ENCODE peak calls at places on chromosomes 13 and 19, in ten cellular contexts. A is activated T-cell treated with anti-CD3 and anti-CD28 coated beads for 1 hour; N is smooth muscle cell of the brain vasculature; L is lung; F is GM20000; C is astrocyte; M is psoas muscle; P is stimulated activated CD4-positive, alpha-beta T cell treated with anti-CD3 and anti-CD28 coated beads, Interleukin-15, amount 100 ng/mL, for 24 hours; G is fibroblast of the aortic adventitia; T is activated CD8-positive, alpha-beta memory T cell treated with anti-CD3 and anti-CD28 coated beads for 24 hours. Z is an unnamed sample.

GRCh38 chr19:17220207-17220758 is 5.1 kb downstream of the USE1 start:
- DNase-seq in A (no peak), N (no peak), L (no peak), F (no peak), C (peak; percentile 63), M (peak; percentile 69), P (peak; percentile 28), G (peak; percentile 88), T (no peak), Z (peak; percentile 59)

GRCh38 chr13:93775507-93776108 is 549.0 kb downstream of the GPC6 start:
- DNase-seq in A (no peak), N (no peak), L (no peak), F (no peak), C (peak; percentile 84), M (no peak), P (no peak), G (peak; percentile 76), T (no peak), Z (no peak)

GRCh38 chr19:11446652-11447301 is 11.3 kb downstream of the PRKCSH start:
- DNase-seq in A (peak; percentile 54), N (no peak), L (peak; percentile 61), F (peak; percentile 79), C (no peak), M (peak; percentile 80), P (peak; percentile 49), G (peak; percentile 17), T (peak; percentile 76), Z (peak; percentile 85)

GRCh38 chr19:14473073-14473790 is 1.9 kb downstream of the PTGER1 start:
- DNase-seq in A (no peak), N (no peak), L (no peak), F (peak; percentile 69), C (no peak), M (no peak), P (peak; percentile 39), G (no peak), T (peak; percentile 61), Z (no peak)

GRCh38 chr13:113916330-113916815 is 52.5 kb upstream of the GAS6 start:
- DNase-seq in A (no peak), N (no peak), L (no peak), F (no peak), C (no peak), M (no peak), P (no peak), G (peak; percentile 70), T (peak; percentile 26), Z (no peak)

GRCh38 chr19:5680083-5680436 is 256 bp downstream of the MICOS13 start:
- DNase-seq in A (no peak), N (no peak), L (no peak), F (no peak), C (no peak), M (peak; percentile 81), P (no peak), G (no peak), T (no peak), Z (no peak)

GRCh38 chr13:30052127-30052526 is 201.7 kb upstream of the UBL3 start:
- DNase-seq in A (no peak), N (no peak), L (no peak), F (no peak), C (no peak), M (no peak), P (no peak), G (no peak), T (no peak), Z (no peak)

GRCh38 chr13:75762066-75762937 is 126.2 kb downstream of the LMO7 start:
- DNase-seq in A (no peak), N (no peak), L (peak; percentile 56), F (peak; percentile 53), C (no peak), M (no peak), P (peak; percentile 31), G (peak; percentile 58), T (peak; percentile 60), Z (no peak)

GRCh38 chr13:111491021-111491420 is 170.6 kb downstream of the TEX29 start:
- DNase-seq in A (no peak), N (no peak), L (no peak), F (no peak), C (no peak), M (no peak), P (no peak), G (no peak), T (no peak), Z (no peak)

GRCh38 chr19:38691938-38692457 is 44.5 kb downstream of the ACTN4 start:
- DNase-seq in A (no peak), N (no peak), L (peak; percentile 55), F (no peak), C (peak; percentile 97), M (peak; percentile 85), P (no peak), G (peak; percentile 98), T (no peak), Z (no peak)

GRCh38 chr19:29849234-29849633 is 37.4 kb downstream of the CCNE1 start:
- DNase-seq in A (no peak), N (no peak), L (no peak), F (no peak), C (no peak), M (no peak), P (no peak), G (no peak), T (no peak), Z (no peak)

GRCh38 chr13:96960379-96960778 is 33.9 kb downstream of the OXGR1 start:
- DNase-seq in A (no peak), N (no peak), L (no peak), F (no peak), C (no peak), M (no peak), P (no peak), G (no peak), T (no peak), Z (no peak)

GRCh38 chr13:108855737-108856387 is 226.5 kb downstream of the MYO16 start:
- DNase-seq in A (no peak), N (no peak), L (no peak), F (peak; percentile 7), C (no peak), M (no peak), P (no peak), G (no peak), T (no peak), Z (no peak)

GRCh38 chr19:29770653-29771052 is 41.1 kb upstream of the CCNE1 start:
- DNase-seq in A (no peak), N (no peak), L (no peak), F (no peak), C (no peak), M (no peak), P (no peak), G (no peak), T (no peak), Z (no peak)

GRCh38 chr13:85406269-85406975 is 392.8 kb downstream of the SLITRK6 start:
- DNase-seq in A (no peak), N (no peak), L (no peak), F (no peak), C (no peak), M (no peak), P (no peak), G (no peak), T (no peak), Z (no peak)

GRCh38 chr19:33193269-33193863 is 764 bp upstream of the LRP3 start:
- DNase-seq in A (no peak), N (no peak), L (no peak), F (no peak), C (no peak), M (peak; percentile 46), P (no peak), G (no peak), T (no peak), Z (no peak)

GRCh38 chr13:83086948-83087347 is 795.3 kb downstream of the SLITRK1 start:
- DNase-seq in A (no peak), N (no peak), L (no peak), F (no peak), C (no peak), M (no peak), P (no peak), G (no peak), T (no peak), Z (no peak)

GRCh38 chr19:55253842-55254624 is 4.8 kb downstream of the PPP6R1 start:
- DNase-seq in A (peak; percentile 48), N (no peak), L (no peak), F (peak; percentile 84), C (no peak), M (peak; percentile 50), P (peak; percentile 67), G (no peak), T (peak; percentile 87), Z (no peak)

Z was measured in K562.